ENCODE peak calls at places on chromosomes 1 and 21, in nine cellular contexts. I is H9, V is hepatocyte, S is fibroblast of lung, Y is MM.1S, N is A549, O is neuronal stem cell, E is mammary epithelial cell, Z is neural progenitor cell. H is an unnamed sample.

GRCh38 chr1:67308136-67308535 is 463 bp downstream of the IL12RB2 start:
- DNase-seq in I (peak), V (no peak), S (no peak), Y (no peak), N (no peak), O (no peak), E (no peak), Z (no peak), H (no peak)

GRCh38 chr1:99956755-99957154 is 13.0 kb upstream of the SLC35A3 start:
- DNase-seq in I (no peak), V (no peak), S (peak), Y (no peak), N (no peak), O (no peak), E (no peak), Z (no peak), H (peak)

GRCh38 chr1:156372265-156372586 is 3.2 kb downstream of the RHBG start:
- DNase-seq in I (no peak), V (no peak), S (no peak), Y (no peak), N (no peak), O (no peak), E (no peak), Z (no peak), H (no peak)

GRCh38 chr1:102588536-102588935 is 519.8 kb downstream of the COL11A1 start:
- DNase-seq in I (no peak), V (peak), S (no peak), Y (no peak), N (no peak), O (no peak), E (no peak), Z (no peak), H (no peak)

GRCh38 chr1:172085372-172085771 is 244.1 kb downstream of the DNM3 start:
- DNase-seq in I (no peak), V (no peak), S (no peak), Y (no peak), N (no peak), O (peak), E (no peak), Z (peak), H (no peak)

GRCh38 chr21:39386194-39386593 is 37.3 kb upstream of the HMGN1 start:
- DNase-seq in I (peak), V (no peak), S (peak), Y (no peak), N (no peak), O (no peak), E (no peak), Z (no peak), H (no peak)

GRCh38 chr1:70517444-70517843 is 106.4 kb downstream of the CTH start:
- DNase-seq in I (no peak), V (no peak), S (no peak), Y (peak), N (no peak), O (no peak), E (no peak), Z (no peak), H (no peak)

GRCh38 chr1:203401151-203401550 is 50.2 kb upstream of the FMOD start:
- DNase-seq in I (no peak), V (no peak), S (no peak), Y (peak), N (no peak), O (no peak), E (no peak), Z (no peak), H (no peak)

GRCh38 chr1:224879404-224879803 is 50.1 kb upstream of the DNAH14 start:
- DNase-seq in I (no peak), V (no peak), S (peak), Y (no peak), N (no peak), O (no peak), E (peak), Z (no peak), H (peak)

GRCh38 chr21:24634749-24635148 is 972.5 kb downstream of the MRPL39 start:
- DNase-seq in I (no peak), V (no peak), S (no peak), Y (no peak), N (no peak), O (no peak), E (no peak), Z (no peak), H (no peak)

GRCh38 chr1:30283199-30283962 is 440.0 kb downstream of the MATN1 start:
- DNase-seq in I (no peak), V (no peak), S (no peak), Y (no peak), N (no peak), O (no peak), E (no peak), Z (no peak), H (no peak)
- H3K4me2 ChIP-seq in I (no peak), V (no peak), S (no peak), Y (no peak), N (no peak), O (no peak), E (no peak), Z (no peak), H (no peak)

GRCh38 chr21:41597227-41597626 is 89.3 kb upstream of the TMPRSS2 start:
- DNase-seq in I (no peak), V (no peak), S (no peak), Y (no peak), N (no peak), O (no peak), E (no peak), Z (no peak), H (no peak)
- H3K4me2 ChIP-seq in I (no peak), V (no peak), S (no peak), Y (no peak), N (no peak), O (no peak), E (no peak), Z (no peak), H (no peak)

GRCh38 chr1:167158095-167158812 is 62.4 kb upstream of the POU2F1 start:
- DNase-seq in I (no peak), V (no peak), S (no peak), Y (no peak), N (no peak), O (no peak), E (no peak), Z (no peak), H (no peak)
- H3K4me2 ChIP-seq in I (peak), V (no peak), S (no peak), Y (no peak), N (no peak), O (no peak), E (no peak), Z (no peak), H (no peak)

GRCh38 chr1:242025681-242026080 is 26.8 kb upstream of the MAP1LC3C start:
- DNase-seq in I (no peak), V (no peak), S (no peak), Y (no peak), N (no peak), O (no peak), E (no peak), Z (peak), H (no peak)
- H3K4me2 ChIP-seq in I (no peak), V (no peak), S (no peak), Y (no peak), N (no peak), O (no peak), E (no peak), Z (no peak), H (no peak)

DNA sequence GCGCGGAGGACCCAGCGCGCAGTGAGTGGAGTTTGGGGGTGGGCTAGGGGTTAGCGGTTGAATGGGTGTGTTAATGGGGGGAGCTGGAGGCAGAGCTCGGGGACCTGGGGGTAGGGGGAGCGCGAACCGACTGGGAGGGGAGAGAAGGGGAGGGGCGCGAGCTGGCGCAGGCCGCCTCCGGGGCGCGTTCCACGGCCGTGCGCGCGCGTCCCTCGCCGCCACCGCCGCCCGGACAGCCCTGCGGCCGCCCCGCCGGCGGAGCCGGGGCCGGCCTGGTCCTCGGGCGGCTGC is at the start of gene ADGRL2:
- DNase-seq in I (peak), V (peak), S (no peak), Y (no peak), N (no peak), O (no peak), E (no peak), Z (no peak), H (no peak)
- H3K4me2 ChIP-seq in I (peak), V (peak), S (peak), Y (peak), N (peak), O (peak), E (peak), Z (peak), H (peak)